ENCODE peak calls at places on chromosomes 12 and 14, in six cellular contexts. J is stimulated activated naive CD4-positive, alpha-beta T cell; S is stimulated activated CD4-positive, alpha-beta T cell treated with anti-CD3 and anti-CD28 coated beads, Interleukin-4, amount 100 ng/mL, for 1 hour; Y is pulmonary artery endothelial cell; B is RKO; M is WTC11. I is an unnamed sample.

GRCh38 chr14:73262427-73263183 is 25.3 kb downstream of the PAPLN start:
- DNase-seq in B (no peak), S (no peak), J (no peak), Y (no peak), M (no peak), I (no peak)

GRCh38 chr12:67069451-67070306 is 199.5 kb upstream of the CAND1 start:
- DNase-seq in J (peak; percentile 43), M (peak; percentile 74), B (peak; percentile 39), S (peak; percentile 49), Y (no peak), I (peak; percentile 32)

GRCh38 chr14:68260121-68260520 is 440.5 kb downstream of the RAD51B start:
- DNase-seq in S (no peak), Y (no peak), J (no peak), M (no peak), B (no peak), I (no peak)

GRCh38 chr12:69091447-69092022 is 147.8 kb upstream of the CPSF6 start:
- DNase-seq in S (no peak), M (no peak), B (no peak), Y (no peak), J (no peak), I (no peak)

GRCh38 chr14:20818861-20819260 is 16.2 kb upstream of the RNASE1 start:
- DNase-seq in M (peak; percentile 36), S (no peak), B (no peak), Y (no peak), J (no peak), I (no peak)

GRCh38 chr14:54220122-54220691 is 176.6 kb upstream of the CDKN3 start:
- DNase-seq in B (no peak), J (no peak), Y (no peak), M (peak; percentile 42), S (no peak), I (no peak)

GRCh38 chr14:34000396-34000795 is 49.5 kb upstream of the EGLN3 start:
- DNase-seq in B (no peak), M (no peak), Y (no peak), J (no peak), S (no peak), I (no peak)

GRCh38 chr12:11747969-11748368 is 98.5 kb downstream of the ETV6 start:
- DNase-seq in S (no peak), Y (no peak), M (no peak), J (no peak), B (no peak), I (no peak)

GRCh38 chr12:114762490-114763110 is 78.6 kb upstream of the TBX3 start:
- DNase-seq in Y (no peak), M (no peak), S (no peak), B (no peak), J (no peak), I (no peak)

GRCh38 chr14:52877628-52878027 is 73.2 kb downstream of the FERMT2 start:
- DNase-seq in J (no peak), M (no peak), S (no peak), Y (no peak), B (no peak), I (no peak)

GRCh38 chr12:14356147-14356546 is 9.3 kb upstream of the ATF7IP start:
- DNase-seq in M (no peak), J (no peak), B (peak; percentile 44), Y (no peak), S (no peak), I (no peak)

GRCh38 chr12:132174703-132175490 is 30.6 kb downstream of the NOC4L start:
- DNase-seq in B (no peak), M (no peak), S (no peak), J (peak; percentile 22), Y (no peak), I (no peak)

GRCh38 chr14:88834883-88835431 is 10.5 kb downstream of the TTC8 start:
- DNase-seq in J (no peak), M (no peak), B (no peak), Y (no peak), S (no peak), I (no peak)

GRCh38 chr12:1776139-1776975 is 44.0 kb upstream of the LRTM2 start:
- DNase-seq in M (no peak), B (peak; percentile 45), J (no peak), Y (no peak), S (no peak), I (no peak)

GRCh38 chr12:11815397-11815796 is 165.9 kb downstream of the ETV6 start:
- DNase-seq in M (no peak), B (no peak), S (no peak), J (no peak), Y (no peak), I (no peak)

GRCh38 chr12:103834897-103835390 is 6.1 kb downstream of the NT5DC3 start:
- DNase-seq in Y (no peak), J (no peak), M (no peak), B (no peak), S (no peak), I (no peak)

GRCh38 chr12:7373226-7373625 is 69.4 kb downstream of the ACSM4 start:
- DNase-seq in M (no peak), J (no peak), Y (no peak), S (no peak), B (no peak), I (no peak)

GRCh38 chr12:63985456-63985855 is 141.0 kb downstream of the SRGAP1 start:
- DNase-seq in Y (no peak), J (no peak), M (no peak), S (no peak), B (no peak), I (no peak)

GRCh38 chr12:67698711-67699603 is 50.4 kb downstream of the DYRK2 start:
- DNase-seq in Y (no peak), J (peak; percentile 47), M (no peak), B (no peak), S (peak; percentile 34), I (peak; percentile 61)

GRCh38 chr12:52216807-52217206 is 16.2 kb upstream of the KRT7 start:
- DNase-seq in M (no peak), J (no peak), Y (no peak), S (no peak), B (no peak), I (no peak)

GRCh38 chr14:44428239-44428924 is 78.7 kb downstream of the FSCB start:
- DNase-seq in S (no peak), B (no peak), M (no peak), J (no peak), Y (no peak), I (no peak)

GRCh38 chr12:113413488-113413939 is 8.7 kb upstream of the SDSL start:
- DNase-seq in Y (no peak), M (no peak), S (no peak), J (no peak), B (peak; percentile 39), I (no peak)

GRCh38 chr14:98501335-98501734 is 770.7 kb downstream of the BCL11B start:
- DNase-seq in B (peak; percentile 3), S (no peak), J (no peak), Y (no peak), M (no peak), I (no peak)

GRCh38 chr12:7884687-7885086 is 12.0 kb upstream of the SLC2A14 start:
- DNase-seq in B (no peak), M (no peak), Y (no peak), S (no peak), J (no peak), I (no peak)

GRCh38 chr14:102824832-102825231 is 47.6 kb downstream of the TRAF3 start:
- DNase-seq in B (peak; percentile 71), M (no peak), Y (no peak), S (no peak), J (no peak), I (peak; percentile 24)

GRCh38 chr12:7161811-7162210 is 27.7 kb upstream of the PEX5 start:
- DNase-seq in B (no peak), S (no peak), Y (no peak), J (no peak), M (no peak), I (no peak)

GRCh38 chr12:120350576-120351350 is 18.2 kb downstream of the MSI1 start:
- DNase-seq in S (no peak), B (no peak), Y (no peak), J (no peak), M (no peak), I (no peak)

GRCh38 chr12:131905640-131906091 is 11.2 kb downstream of the ULK1 start:
- DNase-seq in B (no peak), J (no peak), Y (no peak), M (no peak), S (no peak), I (no peak)

GRCh38 chr12:33588725-33589405 is 149.2 kb upstream of the SYT10 start:
- DNase-seq in S (no peak), B (no peak), J (no peak), Y (no peak), M (no peak), I (no peak)

GRCh38 chr12:104722541-104723534 is 235.3 kb downstream of the SLC41A2 start:
- DNase-seq in Y (no peak), J (no peak), M (no peak), B (no peak), S (no peak), I (no peak)

GRCh38 chr12:65470261-65470660 is 191.8 kb downstream of the MSRB3 start:
- DNase-seq in B (no peak), Y (no peak), M (no peak), J (no peak), S (no peak), I (no peak)

GRCh38 chr14:89349196-89350008 is 67.6 kb downstream of the FOXN3 start:
- DNase-seq in J (no peak), Y (no peak), B (no peak), M (peak; percentile 86), S (no peak), I (no peak)

GRCh38 chr12:117444781-117445180 is 83.4 kb upstream of the NOS1 start:
- DNase-seq in J (no peak), Y (no peak), M (no peak), S (no peak), B (no peak), I (no peak)

GRCh38 chr14:52399886-52400599 is 85.9 kb downstream of the PTGER2 start:
- DNase-seq in B (peak; percentile 3), J (no peak), Y (no peak), S (no peak), M (no peak), I (no peak)

GRCh38 chr14:99215277-99215676 is 56.7 kb downstream of the BCL11B start:
- DNase-seq in S (no peak), J (no peak), M (no peak), B (no peak), Y (no peak), I (no peak)

GRCh38 chr14:63290741-63291286 is 27.9 kb downstream of the GPHB5 start:
- DNase-seq in Y (no peak), B (no peak), M (no peak), J (no peak), S (no peak), I (no peak)

GRCh38 chr14:71497645-71498086 is 434.6 kb upstream of the RGS6 start:
- DNase-seq in Y (no peak), M (no peak), J (no peak), S (no peak), B (peak; percentile 57), I (no peak)

GRCh38 chr12:110426300-110426910 is 22.9 kb upstream of the ANAPC7 start:
- DNase-seq in M (no peak), J (no peak), Y (no peak), B (no peak), S (no peak), I (no peak)

I was measured in activated T-cell treated with anti-CD3 and anti-CD28 coated beads, Interleukin-2, amount 50 U/mL, for 48 hours.